ENCODE peak calls at places on chromosomes 4 and X, in nine cellular contexts. N is HCT116, H is fibroblast of lung, J is lower lobe of right lung, B is neural progenitor cell, E is pancreas, C is body of pancreas, F is tibial nerve, T is psoas muscle. G is an unnamed sample.

GRCh38 chr4:138851626-138852443 is 163.7 kb upstream of the NOCT start:
- DNase-seq in N (no peak), H (no peak), J (no peak), B (peak; percentile 13), E (no peak), C (no peak), F (no peak), T (no peak), G (no peak)

GRCh38 chrX:45824471-45824870 is 623.8 kb upstream of the DIPK2B start:
- DNase-seq in N (peak; percentile 89), H (peak; percentile 92), J (no peak), B (peak; percentile 30), E (no peak), C (peak; percentile 17), F (no peak), T (peak; percentile 28), G (no peak)

GRCh38 chr4:43339435-43339834 is 446.9 kb downstream of the GRXCR1 start:
- DNase-seq in N (no peak), H (peak; percentile 71), J (no peak), B (no peak), E (no peak), C (no peak), F (no peak), T (no peak), G (no peak)

GRCh38 chr4:139552908-139553307 is 3.1 kb downstream of the SETD7 start:
- DNase-seq in N (no peak), H (no peak), J (no peak), B (no peak), E (no peak), C (no peak), F (peak; percentile 25), T (no peak), G (no peak)

GRCh38 chr4:1489639-1489995 is 83.4 kb upstream of the NKX1-1 start:
- DNase-seq in N (no peak), H (no peak), J (peak; percentile 32), B (no peak), E (no peak), C (no peak), F (no peak), T (no peak), G (no peak)

GRCh38 chr4:7546809-7547367 is 112.2 kb upstream of the PSAPL1 start:
- DNase-seq in N (no peak), H (no peak), J (no peak), B (no peak), E (peak; percentile 2), C (no peak), F (no peak), T (no peak), G (no peak)

GRCh38 chrX:37685452-37686347 is at the start of gene XK:
- DNase-seq in N (peak; percentile 71), H (peak; percentile 39), J (peak; percentile 71), B (peak; percentile 68), E (peak; percentile 73), C (peak; percentile 72), F (no peak), T (peak; percentile 51), G (peak; percentile 66)

GRCh38 chr4:68906238-68907137 is 45.1 kb downstream of the UGT2A3 start:
- DNase-seq in N (no peak), H (no peak), J (no peak), B (peak; percentile 37), E (peak; percentile 28), C (peak; percentile 49), F (no peak), T (no peak), G (peak; percentile 49)

GRCh38 chrX:114985967-114986592 is 31.3 kb downstream of the IL13RA2 start:
- DNase-seq in N (no peak), H (peak; percentile 13), J (no peak), B (no peak), E (no peak), C (no peak), F (no peak), T (no peak), G (no peak)

GRCh38 chr4:24033626-24034025 is 143.8 kb upstream of the PPARGC1A start:
- DNase-seq in N (no peak), H (no peak), J (no peak), B (no peak), E (no peak), C (no peak), F (no peak), T (no peak), G (no peak)

DNA sequence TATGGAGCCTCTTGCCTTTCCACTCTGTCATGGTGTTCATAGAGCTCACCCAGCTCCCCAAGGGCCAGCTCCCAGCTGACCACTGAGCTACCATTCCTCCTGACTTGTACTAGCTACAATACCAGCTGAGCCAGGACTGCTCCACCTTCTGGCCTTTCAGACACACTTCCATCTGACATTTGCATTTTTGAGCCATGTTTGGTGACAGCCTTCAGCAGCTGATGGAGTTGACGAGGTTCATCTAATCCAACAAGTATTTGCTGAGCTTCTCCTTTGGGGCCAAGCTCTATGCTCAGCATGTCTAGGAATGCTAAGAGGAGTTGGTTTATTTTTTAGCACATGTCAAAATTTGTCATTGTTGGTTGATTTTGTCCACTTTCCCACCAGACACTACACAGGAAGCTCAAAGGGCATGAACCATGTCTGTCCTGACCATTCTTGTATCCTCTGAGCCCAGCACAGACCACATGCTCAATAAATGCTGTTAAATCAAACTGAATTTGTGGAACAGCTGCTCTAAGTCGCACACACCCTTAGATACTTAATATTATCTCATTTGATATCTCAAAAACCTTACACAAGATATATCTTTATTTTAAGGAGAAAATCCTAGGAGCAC is 142.6 kb upstream of the PPARGC1A start:
- DNase-seq in N (no peak), H (peak; percentile 33), J (no peak), B (peak; percentile 40), E (no peak), C (no peak), F (no peak), T (peak; percentile 14), G (no peak)
- TF ChIP-seq CTCF in N (no peak), H (no peak), J (no peak), B (peak; percentile 49), E (no peak), C (no peak), F (no peak), T (peak; percentile 37), G (no peak)

GRCh38 chr4:92252846-92253245 is 50.9 kb upstream of the GRID2 start:
- DNase-seq in N (no peak), H (no peak), J (no peak), B (no peak), E (no peak), C (no peak), F (no peak), T (no peak), G (no peak)

GRCh38 chr4:92253986-92254671 is 49.6 kb upstream of the GRID2 start:
- DNase-seq in N (no peak), H (no peak), J (no peak), B (no peak), E (no peak), C (no peak), F (no peak), T (no peak), G (no peak)

GRCh38 chr4:92249541-92249940 is 54.2 kb upstream of the GRID2 start:
- DNase-seq in N (no peak), H (no peak), J (no peak), B (no peak), E (no peak), C (no peak), F (no peak), T (no peak), G (no peak)

GRCh38 chr4:92253550-92253949 is 50.2 kb upstream of the GRID2 start:
- DNase-seq in N (no peak), H (no peak), J (no peak), B (no peak), E (no peak), C (no peak), F (no peak), T (no peak), G (no peak)

DNA sequence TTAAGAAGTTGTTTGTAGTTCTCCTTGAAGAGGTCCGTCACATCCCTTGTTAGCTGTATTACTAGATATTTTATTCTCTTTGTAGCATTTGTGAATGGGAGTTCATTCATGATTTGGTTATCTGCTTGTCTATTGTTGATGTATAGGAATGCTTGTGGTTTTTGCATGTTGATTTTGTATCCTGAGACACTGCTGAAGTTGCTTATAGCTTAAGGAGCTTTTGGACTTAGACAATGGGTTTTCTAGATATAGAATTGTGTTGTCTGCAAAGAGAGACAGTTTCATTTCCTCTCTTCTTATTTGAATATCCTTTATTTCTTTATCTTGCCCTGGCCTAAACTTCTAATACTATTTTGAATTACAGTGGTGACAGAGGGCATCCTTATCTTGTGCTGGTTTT is 52.1 kb upstream of the GRID2 start:
- DNase-seq in N (no peak), H (no peak), J (no peak), B (no peak), E (no peak), C (no peak), F (no peak), T (no peak), G (no peak)
- H3K9me3 ChIP-seq in N (no peaks in the 10 kb centered on the region), H (no peaks in the 10 kb centered on the region), J (no peaks in the 10 kb centered on the region), B (no peaks in the 10 kb centered on the region), E (no peaks in the 10 kb centered on the region), C (no peaks in the 10 kb centered on the region), F (no peaks in the 10 kb centered on the region), T (peaks cover 11% of the 10 kb centered on the region), G (peaks cover 3% of the 10 kb centered on the region)

GRCh38 chr4:10075158-10075863 is 41.3 kb downstream of the WDR1 start:
- DNase-seq in N (no peak), H (no peak), J (no peak), B (no peak), E (peak; percentile 4), C (peak; percentile 2), F (no peak), T (no peak), G (no peak)

GRCh38 chr4:10074076-10074766 is 42.4 kb downstream of the WDR1 start:
- DNase-seq in N (no peak), H (no peak), J (no peak), B (no peak), E (no peak), C (no peak), F (no peak), T (no peak), G (no peak)

GRCh38 chr4:10072420-10073017 is 44.1 kb downstream of the WDR1 start:
- DNase-seq in N (no peak), H (no peak), J (no peak), B (no peak), E (no peak), C (no peak), F (no peak), T (no peak), G (no peak)

GRCh38 chr4:10075953-10076391 is 40.6 kb downstream of the WDR1 start:
- DNase-seq in N (no peak), H (no peak), J (no peak), B (no peak), E (peak; percentile 8), C (peak; percentile 3), F (no peak), T (no peak), G (no peak)

DNA sequence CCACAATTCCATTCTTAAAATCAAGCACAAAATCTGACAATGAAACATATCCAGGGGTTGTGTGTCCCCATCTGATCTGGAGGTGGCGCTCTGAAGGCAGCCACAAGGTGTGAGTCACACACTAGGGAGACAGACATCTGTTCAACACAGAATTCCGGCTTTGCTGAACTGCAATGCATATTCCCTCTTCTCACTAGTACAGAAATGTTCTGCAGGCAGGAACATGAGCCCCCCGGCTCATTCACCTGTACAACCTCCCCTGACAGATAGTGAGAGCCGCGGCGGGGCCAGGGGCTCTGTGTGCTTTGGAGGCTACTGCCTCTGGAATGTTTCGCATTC is 41.9 kb downstream of the WDR1 start:
- DNase-seq in N (no peak), H (peak; percentile 60), J (no peak), B (peak; percentile 31), E (no peak), C (peak; percentile 1), F (no peak), T (no peak), G (no peak)
- TF ChIP-seq CTCF in N (peak; percentile 34), H (peak; percentile 40), J (peak; percentile 21), B (peak; percentile 56), E (no peak), C (no peak), F (peak; percentile 1), T (peak; percentile 33), G (no peak)

GRCh38 chr4:107083-107443 is 17.2 kb upstream of the ZNF718 start:
- DNase-seq in N (no peak), H (no peak), J (no peak), B (no peak), E (no peak), C (no peak), F (no peak), T (no peak), G (no peak)
- H3K9me3 ChIP-seq in N (peaks cover 7% of the 10 kb centered on the region), H (peaks cover 2% of the 10 kb centered on the region), J (peaks cover 39% of the 10 kb centered on the region), B (peaks cover 8% of the 10 kb centered on the region), E (no peaks in the 10 kb centered on the region), C (no peaks in the 10 kb centered on the region), F (no peaks in the 10 kb centered on the region), T (peaks cover 19% of the 10 kb centered on the region), G (peaks cover 29% of the 10 kb centered on the region)

G was measured in mucosa of descending colon.